ENCODE peak calls at places on chromosome X, in seven cellular contexts. S is aorta, G is left lung, W is IMR-90, J is adipocyte, D is GM12865, Z is astrocyte of the cerebellum. F is an unnamed sample.

GRCh38 chrX:15356444-15356843 is 21.1 kb upstream of the PIGA start:
- DNase-seq in S (no peak), G (no peak), W (peak), J (peak), D (no peak), Z (no peak), F (no peak)

GRCh38 chrX:155612312-155613224 is at the start of gene TMLHE:
- DNase-seq in S (peak), G (peak), W (peak), J (peak), D (peak), Z (peak), F (no peak)

GRCh38 chrX:38347136-38347535 is 5.3 kb upstream of the OTC start:
- DNase-seq in S (no peak), G (no peak), W (peak), J (peak), D (peak), Z (peak), F (no peak)

GRCh38 chrX:39260965-39261364 is 459.7 kb downstream of the MID1IP1 start:
- DNase-seq in S (no peak), G (no peak), W (no peak), J (no peak), D (no peak), Z (no peak), F (no peak)

GRCh38 chrX:677376-677775 is 46.8 kb downstream of the SHOX start:
- DNase-seq in S (no peak), G (no peak), W (no peak), J (no peak), D (no peak), Z (no peak), F (no peak)

GRCh38 chrX:2692221-2693122 is 1.4 kb downstream of the CD99 start:
- DNase-seq in S (peak), G (no peak), W (peak), J (peak), D (no peak), Z (no peak), F (no peak)

GRCh38 chrX:25344191-25344936 is 328.6 kb upstream of the ARX start:
- DNase-seq in S (no peak), G (no peak), W (no peak), J (no peak), D (no peak), Z (no peak), F (no peak)

GRCh38 chrX:42246814-42247213 is 323.5 kb upstream of the CASK start:
- DNase-seq in S (no peak), G (no peak), W (no peak), J (peak), D (no peak), Z (no peak), F (no peak)

GRCh38 chrX:107736781-107737531 is 38.6 kb downstream of the TSC22D3 start:
- DNase-seq in S (no peak), G (no peak), W (no peak), J (no peak), D (no peak), Z (no peak), F (no peak)

GRCh38 chrX:47143894-47144625 is 442 bp downstream of the NDUFB11 start:
- DNase-seq in S (peak), G (no peak), W (peak), J (peak), D (peak), Z (no peak), F (no peak)

GRCh38 chrX:2784026-2784425 is 32.2 kb downstream of the XG start:
- DNase-seq in S (no peak), G (no peak), W (no peak), J (no peak), D (no peak), Z (no peak), F (no peak)

GRCh38 chrX:27915617-27916016 is 65.6 kb downstream of the DCAF8L1 start:
- DNase-seq in S (no peak), G (no peak), W (peak), J (no peak), D (peak), Z (no peak), F (no peak)

GRCh38 chrX:111543212-111543762 is 31.8 kb downstream of the SERTM2 start:
- DNase-seq in S (no peak), G (no peak), W (no peak), J (no peak), D (no peak), Z (no peak), F (no peak)

GRCh38 chrX:49177338-49177833 is 5.7 kb downstream of the PLP2 start:
- DNase-seq in S (no peak), G (no peak), W (no peak), J (no peak), D (no peak), Z (no peak), F (no peak)

GRCh38 chrX:30313322-30313721 is 4.1 kb upstream of the NR0B1 start:
- DNase-seq in S (no peak), G (no peak), W (no peak), J (no peak), D (no peak), Z (no peak), F (no peak)

GRCh38 chrX:41167888-41168287 is 82.6 kb downstream of the USP9X start:
- DNase-seq in S (no peak), G (no peak), W (no peak), J (no peak), D (no peak), Z (no peak), F (no peak)

GRCh38 chrX:135425026-135425425 is 3.3 kb downstream of the SMIM10L2A start:
- DNase-seq in S (no peak), G (no peak), W (no peak), J (no peak), D (no peak), Z (no peak), F (no peak)

GRCh38 chrX:129957241-129958099 is 25.0 kb upstream of the BCORL1 start:
- DNase-seq in S (peak), G (peak), W (peak), J (peak), D (peak), Z (no peak), F (no peak)

GRCh38 chrX:14003028-14003427 is 26.7 kb downstream of the GEMIN8 start:
- DNase-seq in S (no peak), G (no peak), W (no peak), J (no peak), D (no peak), Z (no peak), F (no peak)

GRCh38 chrX:14243823-14244222 is 214.1 kb upstream of the GEMIN8 start:
- DNase-seq in S (no peak), G (peak), W (no peak), J (no peak), D (no peak), Z (no peak), F (no peak)

GRCh38 chrX:69988955-69989394 is 60.8 kb downstream of the AWAT2 start:
- DNase-seq in S (peak), G (no peak), W (no peak), J (no peak), D (no peak), Z (no peak), F (no peak)

GRCh38 chrX:117972681-117973080 is 143.9 kb downstream of the KLHL13 start:
- DNase-seq in S (no peak), G (no peak), W (peak), J (peak), D (no peak), Z (no peak), F (no peak)

DNA sequence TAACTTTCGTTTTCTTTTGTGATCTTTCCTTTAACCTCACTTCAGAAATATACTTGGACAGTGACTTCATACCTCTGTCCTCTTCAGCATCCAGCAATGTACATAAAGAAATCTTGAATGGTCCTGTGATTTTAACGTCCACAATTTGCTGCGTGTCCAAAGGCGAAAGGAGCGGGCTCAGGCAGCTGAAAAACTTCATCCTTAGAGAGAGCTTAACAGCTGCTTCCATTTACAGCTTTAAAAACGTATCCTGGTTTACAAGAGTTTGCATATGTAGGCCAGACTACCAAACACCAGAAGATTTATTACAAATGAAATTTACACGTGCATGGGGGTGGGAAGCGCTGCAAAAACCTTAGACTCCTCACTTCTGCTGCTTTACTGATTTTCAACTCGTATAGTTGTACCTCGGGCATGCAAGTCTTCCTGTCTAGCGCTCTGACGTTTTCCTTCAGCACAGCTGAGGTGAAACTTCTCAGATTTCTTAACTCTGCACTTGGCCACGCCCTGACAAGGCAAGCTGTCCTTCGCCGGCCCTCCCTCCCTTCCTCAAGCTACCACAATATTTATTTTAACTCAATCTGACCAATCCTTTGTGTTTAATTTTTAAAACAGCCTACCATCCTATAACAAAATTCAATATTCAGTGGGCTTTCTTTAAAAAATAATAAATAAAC is 406.4 kb downstream of the FAM47A start:
- DNase-seq in S (no peak), G (no peak), W (no peak), J (peak), D (no peak), Z (no peak), F (no peak)
- H3K4me3 ChIP-seq in S (peak), G (no peak), W (no peak), J (peak), D (no peak), Z (peak), F (no peak)

GRCh38 chrX:66163849-66164401 is at the start of gene HEPH:
- DNase-seq in S (no peak), G (no peak), W (peak), J (no peak), D (peak), Z (peak), F (peak)
- H3K4me3 ChIP-seq in S (peak), G (peak), W (peak), J (peak), D (no peak), Z (peak), F (peak)

GRCh38 chrX:73943900-73944581 is 359.9 kb upstream of the ZCCHC13 start:
- DNase-seq in S (peak), G (peak), W (peak), J (peak), D (peak), Z (peak), F (no peak)
- H3K4me3 ChIP-seq in S (peak), G (peak), W (peak), J (peak), D (peak), Z (peak), F (peak)

DNA sequence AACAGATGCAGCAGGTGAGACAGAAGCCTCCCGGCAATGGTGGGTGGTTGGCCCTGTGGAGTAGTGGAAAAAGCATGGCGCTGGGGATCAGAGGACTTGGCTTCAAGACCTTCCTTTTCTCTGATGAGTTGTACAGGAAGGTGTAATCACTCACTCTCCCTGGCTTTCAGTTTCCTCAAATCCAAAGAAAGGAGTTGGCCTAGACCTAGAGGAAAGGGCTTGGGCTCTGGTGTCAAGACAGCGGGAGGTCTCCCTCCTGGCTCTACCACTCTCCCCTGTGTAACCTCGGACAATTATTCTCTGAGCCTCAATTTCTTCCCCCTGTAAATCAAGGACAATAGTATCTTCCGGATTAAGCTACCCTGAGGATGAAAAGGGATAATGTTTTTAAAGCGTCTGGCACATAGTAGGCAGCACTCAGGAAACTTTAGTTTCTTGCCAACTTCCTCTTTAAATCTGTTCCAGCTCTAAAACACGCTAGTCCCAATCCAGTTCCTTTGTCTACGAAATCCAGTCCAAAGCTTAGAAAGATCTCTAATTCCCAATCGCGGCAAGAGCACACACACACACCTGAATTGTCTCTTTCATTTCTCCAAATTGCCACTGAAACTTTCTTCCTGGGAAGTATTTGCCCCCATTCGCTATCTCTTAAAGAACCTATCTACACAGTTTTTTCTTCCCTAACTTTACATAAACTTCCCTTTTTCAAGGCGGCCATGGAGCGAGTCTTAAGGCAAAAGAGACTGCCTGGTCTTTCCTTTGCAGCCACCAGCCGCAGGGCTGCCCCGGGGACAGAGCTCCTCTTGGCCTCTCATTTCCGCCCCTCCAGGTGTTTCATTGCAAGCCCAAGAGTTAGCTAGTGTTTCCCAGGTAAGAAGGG is 29.9 kb upstream of the GPC4 start:
- DNase-seq in S (no peak), G (no peak), W (no peak), J (no peak), D (no peak), Z (no peak), F (no peak)
- H3K4me3 ChIP-seq in S (peak), G (peak), W (peak), J (peak), D (no peak), Z (peak), F (peak)